ENCODE peak calls at places on chromosomes 3 and 15, in seven cellular contexts. N, X, M, T, U, L and B are unnamed samples.

GRCh38 chr3:71629289-71630252 is 46.0 kb upstream of the FOXP1 start:
- DNase-seq in N (no peak), X (no peak), M (no peak), T (no peak), U (no peak), L (no peak), B (no peak)

GRCh38 chr3:23495507-23495906 is 292.4 kb downstream of the UBE2E2 start:
- DNase-seq in N (peak; percentile 43), X (no peak), M (no peak), T (no peak), U (no peak), L (no peak), B (no peak)

GRCh38 chr3:160781429-160781828 is 25.4 kb downstream of the PPM1L start:
- DNase-seq in N (no peak), X (no peak), M (no peak), T (no peak), U (no peak), L (no peak), B (no peak)

GRCh38 chr15:36877294-36877693 is 223.1 kb downstream of the MEIS2 start:
- DNase-seq in N (no peak), X (no peak), M (no peak), T (no peak), U (no peak), L (no peak), B (no peak)

GRCh38 chr15:90407871-90408317 is 19.9 kb downstream of the IQGAP1 start:
- DNase-seq in N (peak; percentile 74), X (no peak), M (no peak), T (no peak), U (no peak), L (no peak), B (no peak)

GRCh38 chr3:42224658-42225421 is 41.1 kb downstream of the CCK start:
- DNase-seq in N (no peak), X (no peak), M (no peak), T (no peak), U (no peak), L (no peak), B (no peak)

GRCh38 chr3:53162672-53163458 is 1.9 kb downstream of the PRKCD start:
- DNase-seq in N (peak; percentile 18), X (peak; percentile 32), M (peak; percentile 24), T (no peak), U (no peak), L (peak; percentile 38), B (peak; percentile 50)

GRCh38 chr15:78046796-78047341 is 30.6 kb downstream of the TBC1D2B start:
- DNase-seq in N (no peak), X (no peak), M (no peak), T (no peak), U (no peak), L (no peak), B (no peak)

GRCh38 chr3:196280689-196281463 is 6.7 kb downstream of the PCYT1A start:
- DNase-seq in N (no peak), X (no peak), M (no peak), T (no peak), U (no peak), L (no peak), B (no peak)

GRCh38 chr15:32828507-32829186 is 110.8 kb downstream of the GREM1 start:
- DNase-seq in N (peak; percentile 57), X (no peak), M (no peak), T (no peak), U (no peak), L (no peak), B (no peak)

GRCh38 chr3:68819361-68819760 is 113.0 kb downstream of the TAFA4 start:
- DNase-seq in N (no peak), X (no peak), M (no peak), T (no peak), U (no peak), L (no peak), B (no peak)

GRCh38 chr3:79517766-79518413 is 249.9 kb downstream of the ROBO1 start:
- DNase-seq in N (peak; percentile 72), X (no peak), M (no peak), T (peak; percentile 39), U (peak; percentile 39), L (no peak), B (no peak)

GRCh38 chr15:59313703-59314332 is 58.9 kb downstream of the MYO1E start:
- DNase-seq in N (peak; percentile 39), X (no peak), M (no peak), T (peak; percentile 11), U (no peak), L (no peak), B (no peak)

GRCh38 chr15:84391191-84391590 is 155.6 kb downstream of the GOLGA6L4 start:
- DNase-seq in N (no peak), X (no peak), M (no peak), T (no peak), U (no peak), L (no peak), B (no peak)

GRCh38 chr3:112681822-112682325 is 40.9 kb upstream of the CCDC80 start:
- DNase-seq in N (peak; percentile 53), X (no peak), M (no peak), T (no peak), U (no peak), L (no peak), B (no peak)

GRCh38 chr3:48637305-48637704 is 2.0 kb upstream of the SLC26A6 start:
- DNase-seq in N (no peak), X (no peak), M (no peak), T (no peak), U (no peak), L (no peak), B (no peak)

GRCh38 chr15:69704229-69704628 is 251.6 kb downstream of the RPLP1 start:
- DNase-seq in N (no peak), X (no peak), M (no peak), T (no peak), U (no peak), L (no peak), B (no peak)

GRCh38 chr15:75697523-75698398 is 14.9 kb downstream of the CSPG4 start:
- DNase-seq in N (no peak), X (no peak), M (no peak), T (no peak), U (no peak), L (no peak), B (no peak)

GRCh38 chr3:124172297-124172696 is 180.4 kb upstream of the ROPN1 start:
- DNase-seq in N (no peak), X (no peak), M (no peak), T (no peak), U (no peak), L (no peak), B (no peak)

GRCh38 chr3:134579266-134579665 is 71.6 kb downstream of the KY start:
- DNase-seq in N (no peak), X (no peak), M (no peak), T (no peak), U (no peak), L (no peak), B (no peak)

GRCh38 chr3:153284282-153284938 is 122.4 kb downstream of the RAP2B start:
- DNase-seq in N (peak; percentile 94), X (peak; percentile 21), M (no peak), T (no peak), U (no peak), L (peak; percentile 6), B (no peak)

GRCh38 chr3:104437891-104438290 is 928.8 kb upstream of the ALCAM start:
- DNase-seq in N (peak; percentile 66), X (no peak), M (no peak), T (no peak), U (no peak), L (no peak), B (no peak)

GRCh38 chr3:127914584-127914983 is 448 bp upstream of the KBTBD12 start:
- DNase-seq in N (no peak), X (no peak), M (no peak), T (no peak), U (no peak), L (no peak), B (no peak)

GRCh38 chr3:195892355-195893120 is 15.8 kb downstream of the TNK2 start:
- DNase-seq in N (peak; percentile 85), X (no peak), M (no peak), T (no peak), U (no peak), L (no peak), B (no peak)

GRCh38 chr3:108041253-108041652 is 49.6 kb downstream of the CD47 start:
- DNase-seq in N (no peak), X (no peak), M (no peak), T (no peak), U (no peak), L (no peak), B (no peak)

GRCh38 chr3:45473841-45474240 is 85.5 kb downstream of the LARS2 start:
- DNase-seq in N (peak; percentile 77), X (no peak), M (no peak), T (no peak), U (no peak), L (no peak), B (no peak)

GRCh38 chr3:46927718-46928073 is 48.8 kb downstream of the CCDC12 start:
- DNase-seq in N (no peak), X (no peak), M (no peak), T (no peak), U (no peak), L (no peak), B (no peak)